ENCODE peak calls at places on chromosomes 1 and 21, in seven cellular contexts. M is CD8-positive, alpha-beta T cell; F is vagina; Q is breast epithelium; B is naive thymus-derived CD4-positive, alpha-beta T cell; P is A549; D is Panc1. K is an unnamed sample.

GRCh38 chr1:200207711-200208126 is 180.2 kb downstream of the NR5A2 start:
- DNase-seq in P (no peak), Q (no peak), D (no peak), B (no peak), M (no peak), F (no peak), K (no peak)

GRCh38 chr1:35315649-35316048 is 47.1 kb downstream of the ZMYM4 start:
- DNase-seq in M (no peak), F (no peak), Q (no peak), P (no peak), D (no peak), B (no peak), K (no peak)

GRCh38 chr21:45407629-45408247 is 2.8 kb downstream of the COL18A1 start:
- DNase-seq in B (no peak), Q (no peak), P (no peak), D (no peak), F (no peak), M (no peak), K (no peak)

GRCh38 chr21:25929859-25930520 is 195.2 kb downstream of the GABPA start:
- DNase-seq in M (no peak), D (no peak), B (no peak), Q (no peak), P (no peak), F (no peak), K (no peak)

GRCh38 chr1:214341459-214341858 is 60.5 kb downstream of the SMYD2 start:
- DNase-seq in F (no peak), D (no peak), M (no peak), Q (no peak), B (no peak), P (no peak), K (no peak)

GRCh38 chr1:29893036-29893723 is 656.9 kb downstream of the PTPRU start:
- DNase-seq in P (no peak), B (no peak), F (no peak), D (no peak), Q (no peak), M (no peak), K (no peak)

GRCh38 chr1:151888972-151889570 is 20.2 kb downstream of the THEM4 start:
- DNase-seq in M (no peak), F (no peak), D (no peak), B (no peak), P (peak), Q (no peak), K (no peak)

GRCh38 chr1:184827600-184828368 is 73.1 kb upstream of the EDEM3 start:
- DNase-seq in F (no peak), B (no peak), P (no peak), Q (no peak), D (no peak), M (no peak), K (no peak)

GRCh38 chr1:92949937-92950817 is 11.1 kb downstream of the DIPK1A start:
- DNase-seq in Q (no peak), D (no peak), B (no peak), M (no peak), P (peak), F (no peak), K (no peak)

GRCh38 chr1:31755197-31755611 is 8.9 kb downstream of the ADGRB2 start:
- DNase-seq in B (no peak), F (no peak), D (no peak), P (no peak), M (no peak), Q (peak), K (no peak)

GRCh38 chr1:209576798-209577197 is 6.7 kb upstream of the CAMK1G start:
- DNase-seq in B (no peak), P (peak), M (peak), Q (peak), D (peak), F (no peak), K (peak)

GRCh38 chr1:224592636-224593579 is 23.2 kb upstream of the CNIH3 start:
- DNase-seq in Q (peak), B (no peak), P (no peak), F (peak), M (no peak), D (no peak), K (no peak)

GRCh38 chr1:32774950-32775634 is 42.1 kb downstream of the YARS1 start:
- DNase-seq in F (no peak), P (peak), B (no peak), Q (no peak), M (no peak), D (no peak), K (no peak)

GRCh38 chr1:183404456-183404855 is 13.7 kb downstream of the NMNAT2 start:
- DNase-seq in Q (no peak), B (no peak), D (no peak), F (no peak), P (no peak), M (no peak), K (no peak)

GRCh38 chr21:45386728-45387371 is 18.1 kb upstream of the COL18A1 start:
- DNase-seq in D (no peak), Q (no peak), P (peak), B (no peak), M (no peak), F (no peak), K (no peak)

GRCh38 chr1:70333245-70333644 is 21.3 kb downstream of the ANKRD13C start:
- DNase-seq in F (no peak), M (no peak), B (no peak), P (no peak), Q (no peak), D (no peak), K (no peak)

GRCh38 chr1:163365186-163365585 is 43.4 kb downstream of the NUF2 start:
- DNase-seq in B (no peak), Q (no peak), F (no peak), M (no peak), D (no peak), P (no peak), K (no peak)

GRCh38 chr1:185996211-185996610 is 262.0 kb downstream of the HMCN1 start:
- DNase-seq in P (no peak), F (no peak), B (no peak), Q (no peak), M (no peak), D (no peak), K (no peak)

DNA sequence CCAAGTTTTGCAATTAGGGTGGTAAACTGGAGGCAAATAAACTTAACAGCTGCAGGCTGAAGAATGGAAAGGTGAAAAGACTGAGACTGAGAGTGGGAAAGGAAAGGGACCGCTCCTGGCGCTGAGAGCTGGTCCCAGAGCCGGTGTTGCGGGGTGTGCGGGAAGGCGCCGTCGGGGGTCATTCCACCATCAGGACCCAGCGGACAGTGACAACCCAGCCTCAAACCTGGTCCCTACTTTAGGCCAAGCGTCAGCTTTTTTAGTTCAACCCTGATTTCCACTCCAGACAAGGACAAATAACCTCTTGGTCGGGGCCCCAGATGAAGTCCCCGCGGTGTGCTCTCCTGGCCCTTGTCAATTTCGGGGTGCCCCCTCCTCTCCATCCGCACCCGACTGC is 145.8 kb upstream of the ETS2 start:
- DNase-seq in B (no peak), D (no peak), Q (no peak), P (no peak), F (no peak), M (no peak), K (no peak)
- H3K4me3 ChIP-seq in B (no peak), D (no peak), Q (peak), P (no peak), F (peak), M (no peak), K (no peak)

GRCh38 chr1:12182410-12182946 is 15.7 kb downstream of the TNFRSF1B start:
- DNase-seq in M (no peak), P (no peak), B (no peak), F (no peak), Q (no peak), D (no peak), K (no peak)
- H3K4me3 ChIP-seq in M (no peak), P (no peak), B (no peak), F (no peak), Q (no peak), D (no peak), K (no peak)

DNA sequence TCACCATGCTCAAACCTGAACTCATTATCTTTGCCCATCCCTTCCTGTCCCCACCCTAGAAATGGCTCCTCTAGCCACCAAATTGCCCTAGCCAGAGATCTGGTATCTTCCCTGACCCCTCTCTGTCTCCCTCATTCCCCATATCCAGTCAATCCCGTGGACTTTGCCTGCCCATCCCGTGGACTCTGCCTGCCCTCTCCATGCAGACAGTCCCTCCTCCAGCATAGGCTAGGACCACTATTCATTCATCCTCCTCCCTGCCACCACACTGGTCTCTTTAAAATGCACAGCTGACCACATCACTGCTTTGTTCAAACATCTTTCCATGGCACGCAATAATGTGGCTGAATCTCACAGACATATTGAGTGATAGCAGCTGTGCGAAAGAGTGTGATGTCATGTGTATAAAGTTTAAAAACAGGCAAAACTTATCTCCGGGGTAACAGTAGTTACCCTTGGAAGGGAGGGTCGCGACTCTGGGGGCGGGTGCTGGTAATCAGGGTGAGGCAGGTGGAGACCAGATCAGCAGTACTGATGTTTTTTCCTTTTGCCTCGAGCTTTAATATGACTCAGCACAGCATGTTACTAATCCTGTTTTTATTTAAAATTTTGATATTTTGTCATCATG is 4.8 kb upstream of the SLC2A1 start:
- DNase-seq in M (no peak), F (no peak), Q (no peak), B (no peak), P (peak), D (no peak), K (no peak)
- H3K4me3 ChIP-seq in M (no peak), F (no peak), Q (no peak), B (no peak), P (peak), D (no peak), K (no peak)

GRCh38 chr1:27577504-27578188 is 26.3 kb downstream of the AHDC1 start:
- DNase-seq in M (no peak), F (no peak), Q (no peak), B (no peak), P (no peak), D (no peak), K (no peak)
- H3K4me3 ChIP-seq in M (no peak), F (no peak), Q (no peak), B (no peak), P (no peak), D (no peak), K (no peak)

GRCh38 chr1:174976436-174977107 is 23.2 kb upstream of the CACYBP start:
- DNase-seq in P (no peak), F (no peak), B (no peak), M (no peak), Q (no peak), D (no peak), K (no peak)
- H3K4me3 ChIP-seq in P (no peak), F (no peak), B (no peak), M (no peak), Q (no peak), D (no peak), K (no peak)

GRCh38 chr1:229342305-229342901 is 444 bp downstream of the CCSAP start:
- DNase-seq in M (peak), B (peak), D (no peak), Q (peak), F (no peak), P (peak), K (peak)

GRCh38 chr1:229341811-229342304 is 989 bp downstream of the CCSAP start:
- DNase-seq in D (no peak), P (peak), M (no peak), Q (no peak), F (no peak), B (no peak), K (no peak)

GRCh38 chr1:229339520-229339919 is 3.3 kb downstream of the CCSAP start:
- DNase-seq in Q (no peak), B (no peak), P (no peak), D (no peak), F (no peak), M (no peak), K (no peak)

GRCh38 chr1:229339086-229339485 is 3.8 kb downstream of the CCSAP start:
- DNase-seq in Q (no peak), P (no peak), F (no peak), M (no peak), B (no peak), D (no peak), K (no peak)

DNA sequence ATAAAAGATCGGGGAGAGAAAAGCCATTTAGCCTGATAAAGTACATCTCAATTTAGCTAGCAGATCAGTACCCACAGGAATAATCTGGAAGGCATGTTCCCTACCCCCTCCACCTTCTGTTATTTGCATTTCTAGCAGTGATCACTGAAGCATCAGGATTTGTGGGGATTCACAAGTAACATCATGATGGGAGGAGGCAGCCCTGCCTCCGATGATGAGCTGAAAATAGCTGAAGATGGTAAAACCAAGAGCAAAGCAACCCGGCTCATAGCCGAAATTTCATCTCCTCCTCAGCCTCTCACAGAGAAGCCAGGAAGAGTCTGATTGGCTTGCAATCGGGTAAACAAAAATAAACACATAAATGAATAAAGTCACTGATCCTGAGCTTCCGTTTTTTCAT is 2.4 kb downstream of the CCSAP start:
- DNase-seq in F (no peak), B (no peak), M (no peak), P (no peak), Q (no peak), D (no peak), K (no peak)
- H3K4me3 ChIP-seq in F (no peak), B (no peak), M (no peak), P (no peak), Q (no peak), D (peak), K (peak)

GRCh38 chr1:3630161-3630611 is 5.4 kb downstream of the TPRG1L start:
- DNase-seq in B (no peak), D (no peak), P (no peak), F (no peak), Q (no peak), M (no peak), K (no peak)
- H3K4me3 ChIP-seq in B (no peak), D (no peak), P (no peak), F (no peak), Q (no peak), M (no peak), K (no peak)

K was measured in dorsolateral prefrontal cortex.